ENCODE peak calls at places on chromosomes 2 and 18, in five cellular contexts. H, G, Q, A and J are unnamed samples.

GRCh38 chr2:233010569-233011267 is 2.3 kb downstream of the NGEF start:
- DNase-seq in H (no peak), G (no peak), Q (no peak), A (no peak), J (no peak)

GRCh38 chr2:120456867-120457266 is 110.9 kb downstream of the INHBB start:
- DNase-seq in H (peak), G (no peak), Q (peak), A (no peak), J (no peak)

GRCh38 chr2:102839668-102840388 is 78.0 kb downstream of the TMEM182 start:
- DNase-seq in H (peak), G (peak), Q (peak), A (peak), J (peak)

GRCh38 chr18:56986829-56987228 is 160.1 kb upstream of the BOD1L2 start:
- DNase-seq in H (peak), G (no peak), Q (no peak), A (no peak), J (peak)

GRCh38 chr18:21598726-21599584 is 1.5 kb downstream of the ESCO1 start:
- DNase-seq in H (peak), G (peak), Q (no peak), A (peak), J (no peak)

GRCh38 chr2:32061973-32062861 is 1.1 kb upstream of the SPAST start:
- DNase-seq in H (peak), G (peak), Q (peak), A (peak), J (no peak)

GRCh38 chr2:44774826-44775492 is 166.5 kb upstream of the SIX3 start:
- DNase-seq in H (no peak), G (no peak), Q (no peak), A (no peak), J (no peak)

GRCh38 chr2:217669831-217670230 is 333.0 kb downstream of the TNS1 start:
- DNase-seq in H (no peak), G (no peak), Q (no peak), A (no peak), J (no peak)

GRCh38 chr2:43129254-43129653 is 97.2 kb downstream of the ZFP36L2 start:
- DNase-seq in H (no peak), G (no peak), Q (no peak), A (no peak), J (no peak)

GRCh38 chr2:33453905-33454479 is 22.5 kb upstream of the RASGRP3 start:
- DNase-seq in H (no peak), G (no peak), Q (no peak), A (no peak), J (no peak)

GRCh38 chr2:187466129-187466792 is 18.2 kb upstream of the CALCRL start:
- DNase-seq in H (no peak), G (no peak), Q (no peak), A (no peak), J (no peak)

DNA sequence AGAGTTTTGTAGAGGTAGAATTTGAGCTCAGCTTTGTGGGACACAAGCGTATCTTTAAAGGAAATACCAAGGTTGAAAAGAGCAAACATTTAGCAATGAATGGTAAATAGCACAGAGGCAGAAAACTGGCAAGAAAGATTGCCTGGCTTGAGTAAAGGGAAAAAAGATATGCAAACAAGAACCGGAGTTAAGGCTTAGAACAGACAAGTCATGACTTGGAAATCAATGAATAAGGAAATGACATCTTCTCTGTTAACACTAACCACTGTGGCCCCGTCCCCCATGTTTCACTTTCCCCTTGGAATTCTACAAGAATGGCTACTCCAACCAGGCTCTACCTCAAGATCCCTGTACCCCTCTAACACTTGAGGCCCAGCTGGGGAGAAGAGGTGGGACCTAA is 3.8 kb downstream of the STAM2 start:
- DNase-seq in H (no peak), G (peak), Q (no peak), A (no peak), J (no peak)
- H2BK5ac ChIP-seq in H (no peak), G (no peak), Q (no peak), A (no peak), J (no peak)

DNA sequence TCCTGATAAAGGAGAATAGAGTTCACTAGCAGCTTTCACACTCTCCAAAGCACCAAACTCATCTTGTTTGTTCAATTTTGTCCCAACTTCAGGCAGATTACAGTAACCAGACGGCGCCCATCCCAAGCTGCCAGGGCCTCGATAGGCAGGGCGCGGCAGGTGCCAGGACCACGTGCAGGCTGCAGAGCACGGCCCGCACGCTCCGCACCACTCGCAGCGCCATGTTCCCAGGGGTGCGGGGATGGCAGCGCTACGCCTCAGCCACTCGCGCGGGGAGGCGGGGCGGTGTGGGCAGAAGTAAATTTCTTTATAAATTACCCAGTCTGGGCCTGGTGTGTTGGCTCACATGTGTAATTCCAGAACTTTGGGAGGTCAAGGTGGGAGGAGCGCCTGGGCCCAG is 30.3 kb upstream of the INO80D start:
- DNase-seq in H (no peak), G (no peak), Q (peak), A (no peak), J (no peak)
- H3K14ac ChIP-seq in H (no peak), G (no peak), Q (no peak), A (no peak), J (peak)

DNA sequence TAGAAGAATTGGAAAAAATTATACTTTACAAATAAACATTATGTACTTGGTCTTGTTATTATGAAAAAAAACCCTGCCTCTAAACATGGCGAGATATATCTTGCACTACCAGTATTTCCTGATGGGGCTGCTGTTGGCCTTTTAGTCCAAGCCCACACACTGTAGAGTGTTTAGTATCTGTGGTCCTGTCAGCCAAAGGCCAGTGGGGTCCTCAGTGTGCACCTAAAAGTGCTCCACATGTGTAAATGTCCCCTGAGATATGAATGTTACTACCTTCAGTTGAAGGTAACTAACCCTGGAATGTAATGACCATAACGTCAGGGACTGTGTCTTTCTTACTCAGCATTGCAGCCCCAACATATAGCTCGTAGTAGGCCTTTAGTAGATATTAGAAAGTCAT is 71.1 kb upstream of the HK2 start:
- DNase-seq in H (no peak), G (no peak), Q (no peak), A (peak), J (no peak)
- H2BK12ac ChIP-seq in H (no peak), G (peak), Q (no peak), A (no peak), J (no peak)

GRCh38 chr2:226403360-226403759 is 396.3 kb downstream of the IRS1 start:
- DNase-seq in H (no peak), G (no peak), Q (no peak), A (peak), J (no peak)

GRCh38 chr2:226408131-226408530 is 391.5 kb downstream of the IRS1 start:
- DNase-seq in H (no peak), G (peak), Q (no peak), A (no peak), J (no peak)

GRCh38 chr2:226409134-226409533 is 390.5 kb downstream of the IRS1 start:
- DNase-seq in H (no peak), G (no peak), Q (no peak), A (no peak), J (no peak)

GRCh38 chr2:226410212-226410611 is 389.4 kb downstream of the IRS1 start:
- DNase-seq in H (no peak), G (no peak), Q (no peak), A (no peak), J (no peak)

GRCh38 chr2:226405465-226405864 is 394.2 kb downstream of the IRS1 start:
- DNase-seq in H (no peak), G (no peak), Q (no peak), A (no peak), J (no peak)
- H2BK5ac ChIP-seq in H (no peak), G (no peak), Q (no peak), A (no peak), J (no peak)

GRCh38 chr2:132668986-132669853 is 785 bp downstream of the LYPD1 start:
- DNase-seq in H (peak), G (peak), Q (peak), A (no peak), J (no peak)
- H3K14ac ChIP-seq in H (no peak), G (peak), Q (no peak), A (no peak), J (no peak)

DNA sequence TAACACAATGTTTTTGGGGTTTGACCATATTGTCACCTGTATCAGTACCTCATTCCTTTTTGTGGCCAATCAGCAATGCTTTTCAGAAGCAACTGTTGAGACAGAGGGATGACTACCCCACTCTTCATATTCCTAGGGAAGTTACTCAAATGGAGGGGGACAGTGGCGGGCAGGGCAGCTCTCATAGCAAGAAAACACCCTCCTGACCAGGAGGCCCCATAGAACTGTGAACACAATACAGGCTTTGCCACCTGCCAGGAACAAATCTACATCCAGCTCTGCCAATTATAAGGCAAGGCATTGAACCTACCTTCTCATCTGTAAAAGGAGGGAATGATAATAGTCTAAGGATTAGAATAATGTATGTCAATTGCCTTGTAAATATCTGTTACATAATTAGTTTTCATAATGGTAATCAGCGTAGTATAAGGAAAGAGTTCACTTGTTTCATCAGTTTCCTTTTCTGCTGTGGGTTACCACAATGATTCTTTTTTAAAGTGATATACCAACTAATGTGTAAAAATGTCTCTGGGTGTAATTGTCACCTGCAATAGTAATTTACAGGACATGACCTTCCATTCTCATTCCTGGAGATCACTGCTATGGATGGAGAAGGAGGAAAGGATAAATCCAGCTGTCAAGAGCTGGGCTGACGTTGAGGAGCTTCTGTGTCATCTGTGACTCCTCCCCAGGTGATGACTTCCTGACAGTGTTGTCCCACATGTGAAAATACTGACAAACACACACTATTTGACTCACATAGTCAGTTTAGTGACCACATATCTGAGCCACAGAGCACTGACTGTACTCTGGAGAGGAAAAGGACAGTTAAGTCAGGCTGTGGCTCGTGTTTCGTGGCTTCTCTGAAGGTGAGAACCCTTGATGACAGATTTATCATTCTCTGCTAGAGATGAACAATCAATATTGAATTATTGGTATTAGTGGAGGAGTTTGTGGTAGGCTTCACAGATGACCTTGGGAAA is 13.4 kb downstream of the ALPK2 start:
- DNase-seq in H (no peak), G (no peak), Q (no peak), A (no peak), J (no peak)
- H2BK12ac ChIP-seq in H (no peak), G (no peak), Q (peak), A (peak), J (no peak)

GRCh38 chr2:9674931-9675330 is 44.1 kb upstream of the YWHAQ start:
- DNase-seq in H (no peak), G (no peak), Q (no peak), A (no peak), J (no peak)

GRCh38 chr2:9678554-9678953 is 47.8 kb upstream of the YWHAQ start:
- DNase-seq in H (no peak), G (no peak), Q (no peak), A (no peak), J (no peak)

GRCh38 chr2:9673914-9674481 is 43.2 kb upstream of the YWHAQ start:
- DNase-seq in H (no peak), G (no peak), Q (no peak), A (no peak), J (no peak)

GRCh38 chr2:9679218-9679617 is 48.4 kb upstream of the YWHAQ start:
- DNase-seq in H (no peak), G (no peak), Q (no peak), A (peak), J (no peak)

DNA sequence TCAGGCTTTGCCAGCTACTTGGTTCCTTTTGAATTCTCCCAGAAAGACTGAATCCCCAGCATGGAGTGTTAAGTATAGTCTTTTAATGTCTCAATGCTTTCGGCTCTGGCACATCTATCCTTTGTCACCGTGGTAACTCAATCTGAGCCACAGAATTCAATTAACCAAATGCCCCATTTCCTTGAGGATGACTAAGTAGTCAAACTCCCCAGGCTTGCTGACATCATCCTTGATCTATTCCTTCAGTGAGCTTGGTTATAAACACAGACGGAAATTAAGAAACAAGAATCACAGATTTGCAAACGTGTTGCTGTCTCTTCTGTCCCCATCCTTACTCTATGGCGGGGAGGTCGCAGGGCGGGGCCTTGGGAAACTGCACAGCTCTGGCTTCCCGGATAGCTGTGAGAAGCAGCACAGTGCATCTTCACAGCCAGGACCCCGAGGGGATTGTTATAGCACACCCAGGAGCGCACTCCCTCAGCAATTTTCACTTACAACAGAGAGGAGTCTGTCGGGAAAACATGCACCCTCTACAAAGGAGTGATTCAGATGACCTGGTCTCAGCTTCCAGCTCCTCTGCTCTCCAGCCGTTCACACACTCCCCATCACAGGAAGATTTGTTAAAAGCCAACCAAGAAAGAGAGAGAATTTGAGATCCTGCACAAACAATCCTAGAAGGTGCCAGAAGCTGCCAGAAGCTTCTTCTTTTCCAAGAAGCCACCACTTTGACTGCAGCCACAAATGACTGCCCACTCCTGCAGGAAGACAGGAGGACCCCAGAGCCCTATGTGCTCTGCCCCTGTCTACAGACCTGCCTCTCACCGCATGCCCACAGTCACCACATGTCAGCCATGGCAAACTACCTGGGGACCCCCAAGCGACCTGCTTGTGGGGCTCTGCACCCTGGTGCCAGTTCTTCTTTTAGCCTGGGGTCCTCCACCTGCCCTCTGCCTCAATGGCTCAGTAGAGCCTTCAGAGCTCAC is 44.9 kb upstream of the YWHAQ start:
- DNase-seq in H (peak), G (peak), Q (no peak), A (peak), J (no peak)
- H2BK5ac ChIP-seq in H (no peak), G (peak), Q (no peak), A (no peak), J (no peak)

GRCh38 chr2:231464576-231465540 is 574 bp upstream of the NCL start:
- DNase-seq in H (peak), G (no peak), Q (peak), A (peak), J (peak)

GRCh38 chr2:231463698-231464575 is at the start of gene NCL:
- DNase-seq in H (peak), G (peak), Q (no peak), A (peak), J (peak)

GRCh38 chr2:231460073-231460861 is 4.0 kb downstream of the NCL start:
- DNase-seq in H (no peak), G (no peak), Q (no peak), A (no peak), J (no peak)

GRCh38 chr2:231461516-231461971 is 2.7 kb downstream of the NCL start:
- DNase-seq in H (no peak), G (no peak), Q (no peak), A (no peak), J (no peak)

DNA sequence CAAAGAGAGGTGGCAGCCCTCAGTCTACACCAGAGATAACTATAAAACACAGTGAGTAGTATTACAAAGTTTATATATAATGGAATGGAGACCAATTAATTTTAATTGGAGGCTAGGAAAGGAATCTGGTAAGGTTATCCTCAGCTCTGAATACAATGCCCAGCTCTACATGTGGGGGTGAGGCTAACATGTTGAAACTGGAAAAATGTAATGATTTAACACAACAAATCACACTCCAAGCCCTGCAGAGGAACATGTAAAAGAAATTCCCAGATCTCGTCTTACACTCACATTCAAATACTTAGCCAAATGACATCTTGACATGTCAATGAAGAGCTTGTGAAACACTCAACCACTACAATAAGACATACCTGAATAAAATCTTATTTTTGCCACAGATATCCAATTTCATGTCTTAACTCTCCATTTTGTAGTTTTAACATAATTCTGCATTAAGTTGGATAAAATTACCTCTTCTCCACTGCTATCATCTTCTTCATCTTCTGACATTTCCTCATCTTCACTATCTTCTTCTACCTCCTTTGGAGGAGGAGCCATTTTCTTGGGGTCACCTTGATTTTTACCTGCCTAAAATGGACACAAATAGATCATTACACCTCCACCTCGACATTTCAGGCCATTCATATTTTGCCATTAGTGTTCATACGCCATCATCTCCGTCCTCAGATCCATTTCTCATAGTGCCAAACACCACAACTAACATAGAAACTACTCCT is 1.4 kb downstream of the NCL start:
- DNase-seq in H (no peak), G (no peak), Q (no peak), A (no peak), J (no peak)
- H3K14ac ChIP-seq in H (no peak), G (no peak), Q (no peak), A (no peak), J (no peak)

GRCh38 chr18:62688743-62689317 is 26.5 kb upstream of the PHLPP1 start:
- DNase-seq in H (no peak), G (no peak), Q (no peak), A (no peak), J (no peak)

GRCh38 chr18:62697636-62698035 is 17.7 kb upstream of the PHLPP1 start:
- DNase-seq in H (no peak), G (no peak), Q (no peak), A (no peak), J (no peak)

GRCh38 chr18:62690416-62690815 is 24.9 kb upstream of the PHLPP1 start:
- DNase-seq in H (no peak), G (no peak), Q (no peak), A (no peak), J (no peak)

GRCh38 chr18:62693659-62694058 is 21.7 kb upstream of the PHLPP1 start:
- DNase-seq in H (no peak), G (no peak), Q (no peak), A (no peak), J (no peak)
- H2BK12ac ChIP-seq in H (no peak), G (no peak), Q (no peak), A (no peak), J (no peak)